ENCODE peak calls at places on chromosomes 7 and 10, in eight cellular contexts. O is prostate gland, H is GM12891, T is SK-N-SH, Y is sigmoid colon, Z is HCT116, U is transverse colon, E is esophagus muscularis mucosa. L is an unnamed sample.

GRCh38 chr7:45089314-45089891 is 634 bp upstream of the NACAD start:
- DNase-seq in O (peak), H (peak), T (peak), Y (peak), Z (no peak), U (peak), E (no peak), L (no peak)

GRCh38 chr10:48701139-48701901 is 16.6 kb downstream of the WDFY4 start:
- DNase-seq in O (no peak), H (no peak), T (no peak), Y (no peak), Z (no peak), U (peak), E (no peak), L (no peak)

GRCh38 chr10:76576276-76576962 is 1061.2 kb downstream of the KCNMA1 start:
- DNase-seq in O (no peak), H (no peak), T (no peak), Y (no peak), Z (no peak), U (no peak), E (no peak), L (no peak)

GRCh38 chr10:114073787-114074186 is 30.1 kb downstream of the ADRB1 start:
- DNase-seq in O (no peak), H (no peak), T (no peak), Y (no peak), Z (no peak), U (no peak), E (no peak), L (no peak)

GRCh38 chr10:124086787-124087671 is 6.4 kb downstream of the CHST15 start:
- DNase-seq in O (no peak), H (no peak), T (peak), Y (peak), Z (no peak), U (no peak), E (no peak), L (no peak)

GRCh38 chr10:3782456-3783312 is 2.3 kb downstream of the KLF6 start:
- DNase-seq in O (peak), H (no peak), T (peak), Y (peak), Z (no peak), U (peak), E (no peak), L (peak)

GRCh38 chr7:76338298-76339084 is 20.3 kb downstream of the YWHAG start:
- DNase-seq in O (no peak), H (no peak), T (no peak), Y (no peak), Z (no peak), U (no peak), E (no peak), L (no peak)

GRCh38 chr10:17113889-17114288 is 15.7 kb downstream of the CUBN start:
- DNase-seq in O (no peak), H (no peak), T (no peak), Y (peak), Z (no peak), U (no peak), E (no peak), L (no peak)

GRCh38 chr10:29322918-29323317 is 34.0 kb downstream of the LYZL1 start:
- DNase-seq in O (no peak), H (no peak), T (peak), Y (no peak), Z (no peak), U (no peak), E (no peak), L (no peak)

GRCh38 chr10:125782661-125783060 is 7.0 kb upstream of the MMP21 start:
- DNase-seq in O (no peak), H (no peak), T (no peak), Y (no peak), Z (no peak), U (no peak), E (no peak), L (no peak)

GRCh38 chr7:20514364-20514763 is 101.1 kb upstream of the ABCB5 start:
- DNase-seq in O (peak), H (no peak), T (peak), Y (peak), Z (no peak), U (no peak), E (no peak), L (no peak)

GRCh38 chr10:31242902-31243301 is 76.1 kb upstream of the ZEB1 start:
- DNase-seq in O (no peak), H (peak), T (peak), Y (no peak), Z (peak), U (no peak), E (no peak), L (peak)

GRCh38 chr10:89793649-89794254 is 92.4 kb downstream of the KIF20B start:
- DNase-seq in O (peak), H (peak), T (peak), Y (no peak), Z (peak), U (no peak), E (no peak), L (peak)

GRCh38 chr7:45920543-45921380 is at the start of gene IGFBP3:
- DNase-seq in O (peak), H (no peak), T (peak), Y (no peak), Z (no peak), U (no peak), E (peak), L (no peak)

GRCh38 chr7:1210321-1210978 is 22.2 kb upstream of the UNCX start:
- DNase-seq in O (peak), H (no peak), T (peak), Y (no peak), Z (no peak), U (no peak), E (no peak), L (no peak)

GRCh38 chr7:74282748-74283459 is 6.3 kb upstream of the CLIP2 start:
- DNase-seq in O (no peak), H (no peak), T (no peak), Y (no peak), Z (no peak), U (no peak), E (no peak), L (no peak)

GRCh38 chr7:46352335-46352954 is 431.4 kb upstream of the IGFBP3 start:
- DNase-seq in O (peak), H (peak), T (peak), Y (no peak), Z (peak), U (no peak), E (no peak), L (peak)

GRCh38 chr7:115087437-115087836 is 165.5 kb downstream of the MDFIC start:
- DNase-seq in O (no peak), H (no peak), T (no peak), Y (no peak), Z (peak), U (no peak), E (no peak), L (no peak)

GRCh38 chr7:134593530-134594392 is 44.9 kb downstream of the AKR1B15 start:
- DNase-seq in O (peak), H (no peak), T (peak), Y (peak), Z (no peak), U (peak), E (no peak), L (no peak)

GRCh38 chr7:95213148-95213547 is 111.2 kb downstream of the PON1 start:
- DNase-seq in O (no peak), H (no peak), T (no peak), Y (no peak), Z (no peak), U (no peak), E (no peak), L (no peak)

GRCh38 chr7:127598318-127598717 is 4.8 kb downstream of the FSCN3 start:
- DNase-seq in O (no peak), H (no peak), T (no peak), Y (no peak), Z (peak), U (no peak), E (no peak), L (no peak)

GRCh38 chr10:119595134-119595714 is 1.5 kb downstream of the TIAL1 start:
- DNase-seq in O (no peak), H (no peak), T (no peak), Y (no peak), Z (no peak), U (no peak), E (no peak), L (no peak)

GRCh38 chr10:14555806-14556205 is 218.9 kb downstream of the FAM107B start:
- DNase-seq in O (no peak), H (no peak), T (no peak), Y (no peak), Z (no peak), U (no peak), E (no peak), L (no peak)

GRCh38 chr10:14554843-14555205 is 219.9 kb downstream of the FAM107B start:
- DNase-seq in O (no peak), H (no peak), T (no peak), Y (no peak), Z (no peak), U (no peak), E (no peak), L (no peak)

GRCh38 chr10:14557573-14557972 is 217.1 kb downstream of the FAM107B start:
- DNase-seq in O (no peak), H (no peak), T (no peak), Y (no peak), Z (no peak), U (no peak), E (no peak), L (no peak)

GRCh38 chr10:14558025-14558424 is 216.7 kb downstream of the FAM107B start:
- DNase-seq in O (no peak), H (no peak), T (no peak), Y (no peak), Z (no peak), U (no peak), E (no peak), L (no peak)

DNA sequence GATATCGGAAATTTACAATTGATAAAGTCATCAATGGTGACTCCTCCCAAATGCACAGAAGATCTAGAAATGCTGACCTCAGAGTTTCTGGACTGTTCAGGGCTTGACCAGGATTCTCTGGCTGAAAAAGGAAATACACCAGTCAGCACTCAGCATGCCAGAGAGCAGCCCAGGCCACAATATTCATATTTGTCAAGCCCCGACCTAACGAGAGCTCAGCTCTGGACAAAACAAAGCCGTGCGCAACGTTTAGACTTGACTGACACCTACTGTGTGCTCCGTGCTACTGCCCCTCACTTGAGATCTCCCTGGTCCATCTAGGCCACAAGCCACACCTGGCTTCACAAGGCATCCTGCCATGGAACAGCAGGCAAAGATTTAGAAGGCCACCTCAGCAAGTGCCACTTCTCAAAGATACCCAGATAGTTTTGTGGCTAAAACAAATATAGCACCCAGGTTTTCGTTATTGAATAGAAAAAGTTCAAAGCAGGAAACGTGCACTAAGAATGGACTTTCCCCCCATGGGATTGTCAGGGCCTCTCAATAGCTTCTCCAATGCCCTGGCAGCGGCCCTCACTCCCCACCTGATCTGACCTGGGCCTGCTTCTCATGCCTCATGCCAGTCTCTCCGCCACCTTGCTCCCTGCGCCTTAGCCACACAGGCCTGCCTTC is 218.3 kb downstream of the FAM107B start:
- DNase-seq in O (no peak), H (no peak), T (no peak), Y (no peak), Z (no peak), U (peak), E (no peak), L (no peak)
- TF ChIP-seq POLR2AphosphoS5 in O (no peak), H (peak), T (no peak), Y (no peak), Z (no peak), U (no peak), E (no peak), L (no peak)

DNA sequence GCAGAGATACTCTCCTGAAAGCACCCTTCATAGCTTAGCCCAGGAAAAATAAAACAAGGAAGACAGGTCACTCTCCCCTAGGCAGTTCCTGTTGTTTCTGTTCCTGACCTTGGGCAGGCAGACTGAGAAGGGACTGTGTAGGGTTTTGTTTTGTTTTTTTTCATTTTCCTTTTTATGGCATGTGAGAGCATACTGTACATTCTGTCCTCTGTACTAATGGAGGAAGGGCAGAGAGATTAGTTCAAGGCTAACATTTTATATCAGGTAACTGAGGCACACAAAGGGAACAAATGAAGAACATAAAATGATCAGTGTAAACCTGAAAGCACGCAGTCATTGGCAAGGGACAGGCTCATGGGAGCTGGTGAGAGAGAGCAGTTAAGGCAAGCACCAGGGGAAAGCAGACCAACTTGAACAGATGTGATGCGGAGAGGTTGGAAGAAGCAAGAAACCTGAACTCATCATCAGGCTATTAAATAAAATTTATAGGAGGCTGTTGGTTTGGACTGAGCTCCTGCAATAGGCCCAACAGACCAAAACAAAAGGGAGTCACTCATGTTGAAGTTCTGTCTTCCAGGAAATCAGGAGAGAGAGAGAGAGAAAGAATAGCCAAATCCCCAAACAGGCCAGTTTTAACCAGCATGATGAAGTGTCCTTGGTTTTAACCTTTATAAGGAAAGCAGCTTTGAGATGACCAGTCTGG is 34.2 kb upstream of the PDCD4 start:
- DNase-seq in O (peak), H (no peak), T (no peak), Y (peak), Z (no peak), U (peak), E (no peak), L (no peak)
- TF ChIP-seq POLR2AphosphoS5 in O (peak), H (no peak), T (no peak), Y (peak), Z (no peak), U (no peak), E (peak), L (no peak)

GRCh38 chr7:100090527-100091410 is 2.0 kb downstream of the COPS6 start:
- DNase-seq in O (no peak), H (no peak), T (peak), Y (no peak), Z (no peak), U (no peak), E (no peak), L (no peak)
- TF ChIP-seq POLR2AphosphoS5 in O (no peak), H (no peak), T (no peak), Y (no peak), Z (no peak), U (no peak), E (no peak), L (no peak)

GRCh38 chr7:107982918-107983389 is 20.0 kb downstream of the LAMB1 start:
- DNase-seq in O (peak), H (no peak), T (no peak), Y (peak), Z (no peak), U (no peak), E (no peak), L (no peak)
- TF ChIP-seq POLR2AphosphoS5 in O (peak), H (no peak), T (peak), Y (peak), Z (no peak), U (no peak), E (peak), L (no peak)

GRCh38 chr7:101598981-101599681 is 30.0 kb downstream of the MYL10 start:
- DNase-seq in O (no peak), H (no peak), T (peak), Y (no peak), Z (no peak), U (no peak), E (no peak), L (no peak)

GRCh38 chr7:101599787-101600186 is 29.3 kb downstream of the MYL10 start:
- DNase-seq in O (no peak), H (no peak), T (no peak), Y (no peak), Z (no peak), U (no peak), E (no peak), L (no peak)

GRCh38 chr7:101597941-101598340 is 31.2 kb downstream of the MYL10 start:
- DNase-seq in O (no peak), H (no peak), T (peak), Y (no peak), Z (no peak), U (no peak), E (no peak), L (no peak)

GRCh38 chr7:101596898-101597297 is 32.2 kb downstream of the MYL10 start:
- DNase-seq in O (no peak), H (no peak), T (no peak), Y (no peak), Z (no peak), U (no peak), E (no peak), L (no peak)

GRCh38 chr7:101598422-101598957 is 30.6 kb downstream of the MYL10 start:
- DNase-seq in O (peak), H (no peak), T (no peak), Y (no peak), Z (peak), U (peak), E (no peak), L (no peak)
- TF ChIP-seq POLR2AphosphoS5 in O (no peak), H (no peak), T (no peak), Y (no peak), Z (peak), U (no peak), E (no peak), L (no peak)

DNA sequence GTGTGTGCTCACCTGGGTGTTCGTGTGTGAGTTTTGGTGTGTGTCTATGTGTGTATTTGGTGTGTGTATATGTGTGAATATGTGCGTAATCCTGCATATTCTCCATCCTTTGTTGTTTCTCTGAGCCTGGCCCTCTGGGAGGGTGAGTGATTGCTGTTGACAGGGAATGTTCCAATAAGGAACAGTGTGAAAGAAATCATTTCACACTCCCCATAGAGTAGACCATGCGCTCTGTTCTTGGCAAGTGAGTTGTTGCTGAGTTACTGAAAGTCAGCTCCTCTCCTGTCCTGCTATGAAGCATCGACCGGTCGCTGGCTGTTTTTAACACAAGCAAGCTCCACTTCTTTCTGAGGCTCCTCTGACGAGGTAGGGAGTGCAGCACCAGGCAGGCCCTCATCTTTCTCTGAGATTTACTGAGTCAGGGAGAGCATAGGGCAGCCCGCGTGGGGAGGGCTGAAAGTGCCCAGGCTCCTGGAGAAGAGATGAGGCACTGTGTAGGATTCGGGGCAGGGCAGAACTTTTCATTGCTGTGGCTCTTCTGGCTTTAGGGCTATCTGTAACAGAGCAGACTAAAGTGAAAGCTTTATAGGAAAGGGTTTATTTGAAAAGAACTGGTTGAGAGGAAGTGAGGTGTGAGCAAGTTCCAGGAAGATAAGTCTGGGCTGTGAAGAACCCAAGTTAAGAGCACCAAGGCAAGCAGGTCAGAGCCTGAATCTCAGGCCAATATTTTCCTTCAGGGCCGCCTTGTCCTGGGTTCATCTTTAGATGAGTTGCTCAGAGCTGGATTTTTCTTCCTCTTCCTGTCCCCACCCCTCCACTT is 332.2 kb downstream of the CCSER2 start:
- DNase-seq in O (no peak), H (no peak), T (no peak), Y (no peak), Z (no peak), U (no peak), E (peak), L (no peak)
- TF ChIP-seq POLR2AphosphoS5 in O (no peak), H (no peak), T (no peak), Y (no peak), Z (no peak), U (no peak), E (no peak), L (no peak)

GRCh38 chr10:58267713-58268453 is at the start of gene IPMK:
- DNase-seq in O (peak), H (peak), T (peak), Y (peak), Z (peak), U (peak), E (peak), L (peak)

GRCh38 chr10:58268454-58268945 is 462 bp upstream of the CISD1 start:
- DNase-seq in O (no peak), H (no peak), T (no peak), Y (peak), Z (no peak), U (no peak), E (no peak), L (no peak)

GRCh38 chr10:58264780-58265179 is 2.9 kb downstream of the IPMK start:
- DNase-seq in O (no peak), H (no peak), T (peak), Y (no peak), Z (no peak), U (no peak), E (no peak), L (no peak)

GRCh38 chr10:58266826-58267712 is 625 bp downstream of the IPMK start:
- DNase-seq in O (peak), H (no peak), T (peak), Y (peak), Z (no peak), U (peak), E (peak), L (peak)

GRCh38 chr10:58266003-58266825 is 1.5 kb downstream of the IPMK start:
- DNase-seq in O (no peak), H (no peak), T (peak), Y (no peak), Z (no peak), U (no peak), E (no peak), L (peak)
- TF ChIP-seq POLR2AphosphoS5 in O (peak), H (no peak), T (no peak), Y (no peak), Z (no peak), U (peak), E (no peak), L (no peak)